ENCODE peak calls at places on chromosomes 16 and 17, in eight cellular contexts. L is OCI-LY7, X is PC-3, D is GM23338, Z is neural progenitor cell, B is HCT116, S is SK-N-SH, I is MM.1S. U is an unnamed sample. For H3K4me1, the result is how much of the 10 kb centered on the place peaks cover.

GRCh38 chr17:69506489-69506888 is 92.0 kb downstream of the MAP2K6 start:
- DNase-seq in L (peak), X (peak), D (peak), Z (peak), B (no peak), S (no peak), I (no peak), U (no peak)

GRCh38 chr17:60134396-60135159 is 15.2 kb upstream of the CA4 start:
- DNase-seq in L (peak), X (no peak), D (no peak), Z (no peak), B (no peak), S (peak), I (no peak), U (no peak)

GRCh38 chr17:82858376-82859126 is 18.7 kb upstream of the ZNF750 start:
- DNase-seq in L (no peak), X (peak), D (no peak), Z (no peak), B (no peak), S (no peak), I (no peak), U (peak)

GRCh38 chr16:75471723-75472634 is 7.5 kb upstream of the TMEM170A start:
- DNase-seq in L (peak), X (peak), D (peak), Z (peak), B (no peak), S (peak), I (peak), U (peak)

GRCh38 chr17:72340836-72341235 is 220.0 kb downstream of the SOX9 start:
- DNase-seq in L (no peak), X (no peak), D (no peak), Z (no peak), B (no peak), S (no peak), I (no peak), U (no peak)

GRCh38 chr16:71746442-71747046 is 22.0 kb upstream of the PHLPP2 start:
- DNase-seq in L (peak), X (peak), D (peak), Z (peak), B (peak), S (peak), I (peak), U (peak)

GRCh38 chr17:79600071-79600470 is 10.8 kb downstream of the RBFOX3 start:
- DNase-seq in L (no peak), X (no peak), D (no peak), Z (no peak), B (no peak), S (no peak), I (no peak), U (no peak)

GRCh38 chr17:32523017-32523680 is 36.4 kb downstream of the CDK5R1 start:
- DNase-seq in L (peak), X (no peak), D (peak), Z (no peak), B (no peak), S (no peak), I (peak), U (no peak)

GRCh38 chr16:64933890-64934289 is 188.0 kb downstream of the CDH11 start:
- DNase-seq in L (no peak), X (no peak), D (no peak), Z (peak), B (no peak), S (no peak), I (no peak), U (no peak)

GRCh38 chr17:58786586-58787295 is 31.1 kb downstream of the PPM1E start:
- DNase-seq in L (no peak), X (peak), D (no peak), Z (no peak), B (peak), S (peak), I (no peak), U (peak)

GRCh38 chr17:8105957-8106398 is 12.3 kb downstream of the ALOXE3 start:
- DNase-seq in L (peak), X (no peak), D (no peak), Z (no peak), B (no peak), S (no peak), I (no peak), U (no peak)

GRCh38 chr16:53257001-53257400 is 177.3 kb upstream of the RBL2 start:
- DNase-seq in L (no peak), X (peak), D (peak), Z (no peak), B (no peak), S (no peak), I (no peak), U (no peak)

GRCh38 chr16:20347666-20348364 is 4.7 kb downstream of the UMOD start:
- DNase-seq in L (no peak), X (no peak), D (no peak), Z (no peak), B (no peak), S (no peak), I (no peak), U (no peak)

GRCh38 chr16:78484509-78485058 is 385.1 kb downstream of the WWOX start:
- DNase-seq in L (no peak), X (no peak), D (no peak), Z (no peak), B (no peak), S (no peak), I (no peak), U (no peak)

GRCh38 chr17:37833237-37833859 is 88.5 kb upstream of the HNF1B start:
- DNase-seq in L (no peak), X (no peak), D (no peak), Z (no peak), B (no peak), S (no peak), I (no peak), U (no peak)

GRCh38 chr17:65750678-65751077 is 189.2 kb upstream of the AXIN2 start:
- DNase-seq in L (peak), X (peak), D (no peak), Z (no peak), B (peak), S (peak), I (peak), U (peak)

GRCh38 chr16:88651276-88651988 is 579 bp upstream of the CYBA start:
- DNase-seq in L (peak), X (no peak), D (peak), Z (peak), B (peak), S (peak), I (peak), U (peak)

GRCh38 chr16:49019826-49020401 is 261.7 kb downstream of the CBLN1 start:
- DNase-seq in L (no peak), X (peak), D (no peak), Z (no peak), B (no peak), S (no peak), I (no peak), U (no peak)

GRCh38 chr17:5097101-5097834 is 14.4 kb downstream of the ZNF232 start:
- DNase-seq in L (no peak), X (no peak), D (peak), Z (peak), B (no peak), S (peak), I (no peak), U (peak)

GRCh38 chr17:78026381-78026780 is 67.9 kb downstream of the TNRC6C start:
- DNase-seq in L (no peak), X (no peak), D (no peak), Z (no peak), B (no peak), S (no peak), I (no peak), U (no peak)

GRCh38 chr17:61250335-61250890 is 149.2 kb upstream of the TBX2 start:
- DNase-seq in L (no peak), X (peak), D (no peak), Z (no peak), B (no peak), S (no peak), I (peak), U (peak)

GRCh38 chr16:89149386-89149785 is 22.2 kb upstream of the CDH15 start:
- DNase-seq in L (peak), X (no peak), D (peak), Z (no peak), B (no peak), S (no peak), I (no peak), U (no peak)

GRCh38 chr17:75996665-75997590 is 3.7 kb upstream of the CDK3 start:
- DNase-seq in L (peak), X (peak), D (no peak), Z (no peak), B (no peak), S (no peak), I (no peak), U (peak)

GRCh38 chr17:57866723-57867122 is 16.9 kb upstream of the MRPS23 start:
- DNase-seq in L (no peak), X (no peak), D (no peak), Z (no peak), B (no peak), S (no peak), I (no peak), U (no peak)

GRCh38 chr17:81696218-81696941 is 6.8 kb upstream of the MRPL12 start:
- DNase-seq in L (no peak), X (no peak), D (no peak), Z (no peak), B (no peak), S (no peak), I (no peak), U (no peak)

GRCh38 chr17:75468311-75468754 is 11.9 kb downstream of the TMEM94 start:
- DNase-seq in L (no peak), X (no peak), D (no peak), Z (no peak), B (no peak), S (no peak), I (no peak), U (no peak)

GRCh38 chr17:75350706-75351105 is 54.8 kb downstream of the GRB2 start:
- DNase-seq in L (no peak), X (no peak), D (peak), Z (peak), B (no peak), S (no peak), I (no peak), U (no peak)

GRCh38 chr16:21167360-21167759 is 8.9 kb downstream of the LDAF1 start:
- DNase-seq in L (no peak), X (peak), D (no peak), Z (no peak), B (peak), S (no peak), I (no peak), U (no peak)

GRCh38 chr17:39999067-39999466 is 16.2 kb upstream of the CSF3 start:
- DNase-seq in L (no peak), X (no peak), D (no peak), Z (no peak), B (no peak), S (no peak), I (no peak), U (no peak)

GRCh38 chr17:70420876-70421445 is 251.6 kb downstream of the KCNJ2 start:
- DNase-seq in L (no peak), X (no peak), D (no peak), Z (no peak), B (no peak), S (no peak), I (no peak), U (no peak)

GRCh38 chr16:88878356-88878755 is 11.9 kb upstream of the PABPN1L start:
- DNase-seq in L (no peak), X (no peak), D (no peak), Z (no peak), B (no peak), S (no peak), I (no peak), U (no peak)

GRCh38 chr16:58501242-58502131 is 1.5 kb downstream of the NDRG4 start:
- DNase-seq in L (peak), X (no peak), D (peak), Z (peak), B (no peak), S (peak), I (peak), U (peak)

GRCh38 chr17:48997827-48998556 is 807 bp downstream of the IGF2BP1 start:
- DNase-seq in L (peak), X (no peak), D (peak), Z (peak), B (no peak), S (peak), I (no peak), U (peak)

GRCh38 chr17:8912060-8912981 is 44.8 kb upstream of the PIK3R6 start:
- DNase-seq in L (no peak), X (no peak), D (no peak), Z (peak), B (no peak), S (no peak), I (no peak), U (no peak)

GRCh38 chr17:55543709-55544108 is 32.5 kb upstream of the SMIM36 start:
- DNase-seq in L (no peak), X (no peak), D (no peak), Z (no peak), B (no peak), S (no peak), I (no peak), U (no peak)

GRCh38 chr17:55546481-55546880 is 35.2 kb upstream of the SMIM36 start:
- DNase-seq in L (no peak), X (no peak), D (no peak), Z (no peak), B (no peak), S (no peak), I (no peak), U (no peak)

GRCh38 chr17:55547027-55547670 is 35.9 kb upstream of the SMIM36 start:
- DNase-seq in L (no peak), X (no peak), D (no peak), Z (no peak), B (no peak), S (no peak), I (no peak), U (no peak)

GRCh38 chr17:55545765-55546164 is 34.5 kb upstream of the SMIM36 start:
- DNase-seq in L (no peak), X (no peak), D (no peak), Z (no peak), B (no peak), S (no peak), I (no peak), U (no peak)

DNA sequence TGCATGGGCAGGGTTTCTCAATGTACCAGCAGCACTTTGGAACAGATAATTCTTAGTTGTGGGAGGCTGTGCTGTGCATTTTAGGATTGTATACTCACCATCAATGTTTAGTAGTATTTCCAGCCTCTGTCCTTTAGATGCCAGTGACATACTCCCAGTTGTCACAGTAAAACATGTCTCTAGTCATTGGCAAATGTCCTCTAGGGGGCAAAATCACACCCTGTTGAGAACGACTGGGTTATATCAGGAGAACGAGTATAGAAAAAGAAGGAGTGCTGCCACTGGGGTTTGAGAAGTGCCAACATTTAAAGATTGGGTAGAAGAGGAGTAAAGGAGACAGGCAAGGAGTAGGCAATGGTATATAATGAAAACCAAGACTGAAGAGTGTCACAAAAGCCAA is 37.9 kb upstream of the SMIM36 start:
- DNase-seq in L (peak), X (peak), D (peak), Z (peak), B (peak), S (no peak), I (peak), U (no peak)
- TF ChIP-seq CTCF in L (peak), X (peak), D (peak), Z (peak), B (peak), S (peak), I (peak), U (peak)

DNA sequence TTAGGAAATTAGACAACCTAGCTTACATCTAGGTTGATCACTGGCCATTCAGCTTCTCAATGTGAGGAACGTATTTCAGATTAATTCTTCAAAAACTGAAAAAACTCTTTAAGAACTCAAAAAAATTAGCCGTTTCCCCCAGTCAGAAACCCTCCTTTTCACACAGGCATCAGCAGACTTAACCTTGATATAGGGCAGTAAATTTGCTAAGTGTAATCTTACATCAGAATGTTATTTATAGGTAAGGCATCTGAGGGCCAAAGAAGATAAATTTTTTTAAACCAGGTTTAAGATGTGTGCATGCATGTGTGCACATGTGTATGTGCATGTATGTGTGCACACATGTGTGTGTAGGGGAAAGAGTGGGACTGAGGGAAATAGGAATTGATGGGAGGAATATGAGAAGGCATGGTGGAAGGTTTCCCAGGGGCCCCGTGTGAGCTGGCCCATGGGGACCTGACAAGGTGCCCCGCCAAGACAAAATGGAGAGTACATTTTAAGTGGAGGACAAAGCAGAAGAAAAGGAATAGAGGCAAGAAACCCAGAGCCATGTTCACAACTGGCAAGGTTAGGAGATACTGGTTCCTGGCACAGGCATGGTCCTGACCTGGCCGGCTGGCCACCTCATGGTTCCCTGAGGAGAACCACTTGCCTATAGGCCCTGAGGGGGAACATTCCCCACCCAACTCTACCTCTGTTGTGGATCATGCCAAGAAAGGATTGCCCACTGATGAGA is 33.1 kb downstream of the TEX2 start:
- DNase-seq in L (no peak), X (no peak), D (no peak), Z (no peak), B (no peak), S (no peak), I (no peak), U (no peak)
- TF ChIP-seq EZH2phosphoT487 in L (no peak), X (no peak), D (no peak), Z (no peak), B (no peak), S (no peak), I (no peak), U (no peak)

GRCh38 chr16:84596161-84596560 is 21.7 kb downstream of the COTL1 start:
- DNase-seq in L (no peak), X (no peak), D (no peak), Z (no peak), B (no peak), S (no peak), I (no peak), U (no peak)

GRCh38 chr16:84599528-84600202 is 18.2 kb downstream of the COTL1 start:
- DNase-seq in L (peak), X (no peak), D (peak), Z (peak), B (no peak), S (peak), I (no peak), U (peak)

GRCh38 chr16:84597518-84598390 is 20.1 kb downstream of the COTL1 start:
- DNase-seq in L (peak), X (no peak), D (no peak), Z (no peak), B (no peak), S (no peak), I (no peak), U (no peak)

GRCh38 chr16:84596801-84597517 is 20.9 kb downstream of the COTL1 start:
- DNase-seq in L (no peak), X (no peak), D (no peak), Z (no peak), B (no peak), S (no peak), I (no peak), U (no peak)

DNA sequence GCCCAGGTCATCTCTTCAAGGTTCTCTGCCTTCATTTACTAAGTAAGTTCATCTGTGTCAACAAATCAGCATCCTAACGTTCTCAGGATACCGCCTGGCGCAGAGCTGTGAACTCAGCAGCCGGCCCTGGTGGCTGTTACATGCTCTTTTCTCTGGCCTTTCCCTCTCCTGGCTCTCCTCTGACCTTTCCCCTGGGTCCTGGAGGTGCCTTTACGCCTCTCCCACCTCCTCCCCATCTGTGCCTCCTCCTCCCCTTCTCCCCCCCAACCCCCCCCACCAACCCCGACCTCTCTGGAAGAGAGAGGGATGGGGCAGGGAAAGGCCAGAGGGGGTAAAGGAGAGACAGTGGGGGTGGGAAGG is 19.5 kb downstream of the COTL1 start:
- DNase-seq in L (peak), X (no peak), D (no peak), Z (peak), B (no peak), S (no peak), I (no peak), U (no peak)
- H3K4me1 ChIP-seq in L (half or more), X (under half), D (under half), Z (under half), B (under half), S (under half), I (under half), U (under half)

GRCh38 chr17:36602030-36602737 is 801 bp downstream of the MRM1 start:
- DNase-seq in L (peak), X (peak), D (peak), Z (peak), B (no peak), S (no peak), I (no peak), U (peak)

GRCh38 chr17:36600936-36601302 is 464 bp upstream of the MRM1 start:
- DNase-seq in L (peak), X (no peak), D (no peak), Z (no peak), B (no peak), S (no peak), I (peak), U (peak)

GRCh38 chr17:36602924-36603384 is 1.6 kb downstream of the MRM1 start:
- DNase-seq in L (peak), X (peak), D (peak), Z (peak), B (peak), S (peak), I (peak), U (peak)

GRCh38 chr17:36600477-36600876 is 906 bp upstream of the MRM1 start:
- DNase-seq in L (no peak), X (no peak), D (no peak), Z (no peak), B (no peak), S (no peak), I (no peak), U (no peak)

GRCh38 chr17:36601303-36602029 is at the start of gene MRM1:
- DNase-seq in L (peak), X (peak), D (peak), Z (peak), B (peak), S (peak), I (peak), U (peak)
- TF ChIP-seq CTCF in L (peak), X (no peak), D (peak), Z (no peak), B (no peak), S (peak), I (peak), U (no peak)

GRCh38 chr17:44595216-44595775 is 38.0 kb downstream of the FZD2 start:
- DNase-seq in L (no peak), X (no peak), D (no peak), Z (no peak), B (no peak), S (no peak), I (no peak), U (no peak)
- TF ChIP-seq EZH2phosphoT487 in L (no peak), X (no peak), D (no peak), Z (no peak), B (no peak), S (no peak), I (no peak), U (no peak)